ENCODE peak calls at places on chromosomes 13 and 19, in six cellular contexts. One of them, this sample, is unnamed.
A peak's percentile ranks its signal among the peaks of the same experiment; 100 is the strongest.

GRCh38 chr13:19618925-19619324 is 14.5 kb upstream of the MPHOSPH8 start:
- DNase-seq in GM12878: no peak
- DNase-seq in HepG2: peak; percentile 79
- DNase-seq in K562: peak; percentile 27
- DNase-seq in H1: no peak
- DNase-seq in SK-N-SH: peak; percentile 49
- DNase-seq in this sample: peak; percentile 29

GRCh38 chr13:107373551-107373950 is 805.6 kb upstream of the ARGLU1 start:
- DNase-seq in GM12878: no peak
- DNase-seq in HepG2: no peak
- DNase-seq in K562: no peak
- DNase-seq in H1: no peak
- DNase-seq in SK-N-SH: no peak
- DNase-seq in this sample: no peak

GRCh38 chr13:100423375-100423774 is 165.2 kb downstream of the GGACT start:
- DNase-seq in GM12878: no peak
- DNase-seq in HepG2: no peak
- DNase-seq in K562: no peak
- DNase-seq in H1: no peak
- DNase-seq in SK-N-SH: no peak
- DNase-seq in this sample: no peak

GRCh38 chr13:29801737-29802305 is 48.6 kb downstream of the UBL3 start:
- DNase-seq in GM12878: no peak
- DNase-seq in HepG2: no peak
- DNase-seq in K562: no peak
- DNase-seq in H1: no peak
- DNase-seq in SK-N-SH: no peak
- DNase-seq in this sample: no peak

GRCh38 chr19:4976412-4977298 is 7.7 kb downstream of the KDM4B start:
- DNase-seq in GM12878: no peak
- DNase-seq in HepG2: peak; percentile 53
- DNase-seq in K562: no peak
- DNase-seq in H1: no peak
- DNase-seq in SK-N-SH: peak; percentile 47
- DNase-seq in this sample: no peak

GRCh38 chr13:72458701-72459100 is 268.7 kb downstream of the MZT1 start:
- DNase-seq in GM12878: no peak
- DNase-seq in HepG2: no peak
- DNase-seq in K562: no peak
- DNase-seq in H1: no peak
- DNase-seq in SK-N-SH: no peak
- DNase-seq in this sample: no peak

GRCh38 chr13:40197049-40197448 is 469.4 kb downstream of the FOXO1 start:
- DNase-seq in GM12878: no peak
- DNase-seq in HepG2: no peak
- DNase-seq in K562: no peak
- DNase-seq in H1: no peak
- DNase-seq in SK-N-SH: no peak
- DNase-seq in this sample: no peak

GRCh38 chr13:36998624-36999041 is 507 bp downstream of the ALG5 start:
- DNase-seq in GM12878: no peak
- DNase-seq in HepG2: no peak
- DNase-seq in K562: peak; percentile 15
- DNase-seq in H1: no peak
- DNase-seq in SK-N-SH: peak; percentile 57
- DNase-seq in this sample: no peak

GRCh38 chr19:6056801-6057650 is 53.3 kb downstream of the RFX2 start:
- DNase-seq in GM12878: no peak
- DNase-seq in HepG2: peak; percentile 77
- DNase-seq in K562: no peak
- DNase-seq in H1: no peak
- DNase-seq in SK-N-SH: no peak
- DNase-seq in this sample: no peak

GRCh38 chr13:114145256-114145655 is 12.8 kb upstream of the RASA3 start:
- DNase-seq in GM12878: no peak
- DNase-seq in HepG2: no peak
- DNase-seq in K562: no peak
- DNase-seq in H1: no peak
- DNase-seq in SK-N-SH: peak; percentile 40
- DNase-seq in this sample: no peak

GRCh38 chr13:113411216-113412023 is 41.9 kb downstream of the ADPRHL1 start:
- DNase-seq in GM12878: no peak
- DNase-seq in HepG2: peak; percentile 32
- DNase-seq in K562: no peak
- DNase-seq in H1: no peak
- DNase-seq in SK-N-SH: no peak
- DNase-seq in this sample: no peak

GRCh38 chr13:36371185-36371584 is 25.0 kb upstream of the SPART start:
- DNase-seq in GM12878: no peak
- DNase-seq in HepG2: no peak
- DNase-seq in K562: no peak
- DNase-seq in H1: no peak
- DNase-seq in SK-N-SH: no peak
- DNase-seq in this sample: no peak

GRCh38 chr19:29117926-29118325 is 95.0 kb downstream of the UQCRFS1 start:
- DNase-seq in GM12878: no peak
- DNase-seq in HepG2: no peak
- DNase-seq in K562: no peak
- DNase-seq in H1: no peak
- DNase-seq in SK-N-SH: no peak
- DNase-seq in this sample: no peak

GRCh38 chr13:24683833-24684599 is 3.8 kb downstream of the ATP12A start:
- DNase-seq in GM12878: no peak
- DNase-seq in HepG2: peak; percentile 43
- DNase-seq in K562: peak; percentile 90
- DNase-seq in H1: no peak
- DNase-seq in SK-N-SH: peak; percentile 91
- DNase-seq in this sample: peak; percentile 65

GRCh38 chr19:17283504-17283996 is 1.8 kb downstream of the ANKLE1 start:
- DNase-seq in GM12878: no peak
- DNase-seq in HepG2: no peak
- DNase-seq in K562: no peak
- DNase-seq in H1: no peak
- DNase-seq in SK-N-SH: no peak
- DNase-seq in this sample: no peak

GRCh38 chr13:26872444-26873173 is 112.0 kb upstream of the GPR12 start:
- DNase-seq in GM12878: no peak
- DNase-seq in HepG2: peak; percentile 31
- DNase-seq in K562: peak; percentile 59
- DNase-seq in H1: peak; percentile 43
- DNase-seq in SK-N-SH: peak; percentile 74
- DNase-seq in this sample: no peak

GRCh38 chr13:113429608-113429985 is 23.7 kb downstream of the ADPRHL1 start:
- DNase-seq in GM12878: no peak
- DNase-seq in HepG2: no peak
- DNase-seq in K562: no peak
- DNase-seq in H1: no peak
- DNase-seq in SK-N-SH: no peak
- DNase-seq in this sample: no peak

GRCh38 chr19:15154002-15154612 is 46.7 kb downstream of the NOTCH3 start:
- DNase-seq in GM12878: no peak
- DNase-seq in HepG2: peak; percentile 49
- DNase-seq in K562: peak; percentile 72
- DNase-seq in H1: no peak
- DNase-seq in SK-N-SH: peak; percentile 54
- DNase-seq in this sample: no peak

GRCh38 chr13:77492982-77493381 is 42.5 kb upstream of the SCEL start:
- DNase-seq in GM12878: no peak
- DNase-seq in HepG2: peak; percentile 4
- DNase-seq in K562: no peak
- DNase-seq in H1: no peak
- DNase-seq in SK-N-SH: peak; percentile 26
- DNase-seq in this sample: no peak

GRCh38 chr13:45564108-45564507 is 51.4 kb downstream of the ERICH6B start:
- DNase-seq in GM12878: no peak
- DNase-seq in HepG2: peak; percentile 22
- DNase-seq in K562: no peak
- DNase-seq in H1: no peak
- DNase-seq in SK-N-SH: no peak
- DNase-seq in this sample: no peak

GRCh38 chr13:40589285-40590109 is 76.9 kb downstream of the FOXO1 start:
- DNase-seq in GM12878: peak; percentile 88
- DNase-seq in HepG2: peak; percentile 56
- DNase-seq in K562: no peak
- DNase-seq in H1: no peak
- DNase-seq in SK-N-SH: no peak
- DNase-seq in this sample: no peak

GRCh38 chr13:23372264-23372905 is 61.1 kb downstream of the SACS start:
- DNase-seq in GM12878: no peak
- DNase-seq in HepG2: no peak
- DNase-seq in K562: no peak
- DNase-seq in H1: no peak
- DNase-seq in SK-N-SH: no peak
- DNase-seq in this sample: no peak

GRCh38 chr13:105960326-105960725 is 575.1 kb downstream of the EFNB2 start:
- DNase-seq in GM12878: no peak
- DNase-seq in HepG2: no peak
- DNase-seq in K562: no peak
- DNase-seq in H1: no peak
- DNase-seq in SK-N-SH: no peak
- DNase-seq in this sample: no peak

GRCh38 chr19:2811221-2811722 is 8.4 kb upstream of the ZNF554 start:
- DNase-seq in GM12878: no peak
- DNase-seq in HepG2: peak; percentile 81
- DNase-seq in K562: no peak
- DNase-seq in H1: no peak
- DNase-seq in SK-N-SH: peak; percentile 16
- DNase-seq in this sample: peak; percentile 22
- TF ChIP-seq TAF1 in GM12878: no peak
- TF ChIP-seq TAF1 in HepG2: no peak
- TF ChIP-seq TAF1 in K562: no peak
- TF ChIP-seq TAF1 in H1: no peak
- TF ChIP-seq TAF1 in SK-N-SH: no peak
- TF ChIP-seq TAF1 in this sample: no peak

DNA sequence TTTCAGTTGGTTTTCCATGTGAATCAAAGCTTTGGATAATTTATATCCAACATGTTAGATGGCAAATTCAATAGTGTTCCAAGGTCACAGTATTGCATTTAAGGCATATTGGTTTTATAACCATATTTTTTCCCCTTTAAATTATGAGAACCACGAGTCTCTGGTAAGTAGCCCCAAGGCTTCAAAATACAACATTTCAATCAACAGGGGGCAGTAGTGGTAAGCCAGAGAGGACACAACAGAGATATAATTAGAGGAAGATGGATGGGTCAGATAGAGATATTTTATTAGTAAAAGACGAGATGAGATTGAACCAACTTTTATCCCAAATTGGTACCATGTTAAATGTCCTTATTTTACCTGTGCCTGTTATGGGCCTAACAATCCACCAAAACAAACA is 53.1 kb downstream of the KL start:
- DNase-seq in GM12878: no peak
- DNase-seq in HepG2: no peak
- DNase-seq in K562: no peak
- DNase-seq in H1: no peak
- DNase-seq in SK-N-SH: no peak
- DNase-seq in this sample: no peak
- TF ChIP-seq TAF1 in GM12878: no peak
- TF ChIP-seq TAF1 in HepG2: no peak
- TF ChIP-seq TAF1 in K562: no peak
- TF ChIP-seq TAF1 in H1: no peak
- TF ChIP-seq TAF1 in SK-N-SH: no peak
- TF ChIP-seq TAF1 in this sample: no peak

GRCh38 chr13:42107006-42107405 is 58.6 kb downstream of the DGKH start:
- DNase-seq in GM12878: no peak
- DNase-seq in HepG2: no peak
- DNase-seq in K562: no peak
- DNase-seq in H1: no peak
- DNase-seq in SK-N-SH: no peak
- DNase-seq in this sample: no peak

GRCh38 chr13:42099962-42100675 is 51.7 kb downstream of the DGKH start:
- DNase-seq in GM12878: no peak
- DNase-seq in HepG2: no peak
- DNase-seq in K562: no peak
- DNase-seq in H1: no peak
- DNase-seq in SK-N-SH: no peak
- DNase-seq in this sample: no peak

GRCh38 chr13:42108217-42108616 is 59.8 kb downstream of the DGKH start:
- DNase-seq in GM12878: no peak
- DNase-seq in HepG2: no peak
- DNase-seq in K562: no peak
- DNase-seq in H1: no peak
- DNase-seq in SK-N-SH: no peak
- DNase-seq in this sample: no peak

GRCh38 chr13:42101821-42102580 is 53.6 kb downstream of the DGKH start:
- DNase-seq in GM12878: no peak
- DNase-seq in HepG2: no peak
- DNase-seq in K562: no peak
- DNase-seq in H1: no peak
- DNase-seq in SK-N-SH: no peak
- DNase-seq in this sample: no peak

GRCh38 chr13:42102961-42103688 is 54.7 kb downstream of the DGKH start:
- DNase-seq in GM12878: no peak
- DNase-seq in HepG2: no peak
- DNase-seq in K562: no peak
- DNase-seq in H1: no peak
- DNase-seq in SK-N-SH: no peak
- DNase-seq in this sample: no peak
- TF ChIP-seq TAF1 in GM12878: no peak
- TF ChIP-seq TAF1 in HepG2: no peak
- TF ChIP-seq TAF1 in K562: no peak
- TF ChIP-seq TAF1 in H1: no peak
- TF ChIP-seq TAF1 in SK-N-SH: no peak
- TF ChIP-seq TAF1 in this sample: no peak

DNA sequence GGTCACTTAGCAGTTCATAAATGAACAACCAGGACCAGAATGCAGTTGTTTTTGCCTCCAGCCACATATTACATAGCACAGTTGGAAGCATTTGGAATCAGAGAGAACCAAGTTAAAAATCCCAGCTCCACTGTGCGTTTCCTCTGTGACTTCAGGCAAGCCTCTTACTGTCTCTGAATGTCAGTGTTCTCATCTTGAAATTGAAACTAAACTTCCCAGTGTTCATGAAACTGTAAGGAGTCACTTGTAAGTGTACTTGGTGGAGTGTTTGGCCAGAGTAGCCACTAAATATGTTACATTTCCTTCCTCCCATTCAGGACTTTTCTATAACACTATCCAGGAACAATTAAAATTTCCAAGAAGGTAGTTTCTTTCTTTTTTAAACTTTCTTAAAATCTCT is 276.8 kb downstream of the KCNRG start:
- DNase-seq in GM12878: no peak
- DNase-seq in HepG2: no peak
- DNase-seq in K562: no peak
- DNase-seq in H1: no peak
- DNase-seq in SK-N-SH: no peak
- DNase-seq in this sample: no peak
- TF ChIP-seq TAF1 in GM12878: no peak
- TF ChIP-seq TAF1 in HepG2: no peak
- TF ChIP-seq TAF1 in K562: no peak
- TF ChIP-seq TAF1 in H1: no peak
- TF ChIP-seq TAF1 in SK-N-SH: no peak
- TF ChIP-seq TAF1 in this sample: no peak